ENCODE peak calls at places on chromosome 11, in six cellular contexts. N is SJCRH30, C is kidney, T is spleen, U is Peyer's patch, G is aorta. W is an unnamed sample. For H3K4me1 and H3K9me3, the result is how much of the 10 kb centered on the place peaks cover.

GRCh38 chr11:5891216-5891800 is 1.7 kb upstream of the OR52E5 start:
- DNase-seq in N (peak), C (no peak), T (no peak), U (no peak), G (no peak), W (peak)

GRCh38 chr11:87300640-87301381 is 263.1 kb downstream of the TMEM135 start:
- DNase-seq in N (peak), C (no peak), T (no peak), U (no peak), G (no peak), W (no peak)

GRCh38 chr11:57460756-57461749 is 725 bp downstream of the RTN4RL2 start:
- DNase-seq in N (no peak), C (peak), T (peak), U (no peak), G (no peak), W (no peak)

GRCh38 chr11:59426361-59427067 is at the start of gene OR5A2:
- DNase-seq in N (no peak), C (no peak), T (no peak), U (no peak), G (no peak), W (peak)

GRCh38 chr11:102229510-102230119 is 87.7 kb upstream of the BIRC3 start:
- DNase-seq in N (no peak), C (no peak), T (no peak), U (peak), G (no peak), W (no peak)

GRCh38 chr11:93887111-93887510 is 36.7 kb upstream of the VSTM5 start:
- DNase-seq in N (no peak), C (no peak), T (no peak), U (no peak), G (no peak), W (no peak)

GRCh38 chr11:61626580-61627380 is 45.9 kb upstream of the SYT7 start:
- DNase-seq in N (no peak), C (peak), T (no peak), U (peak), G (no peak), W (no peak)

GRCh38 chr11:72685560-72686480 is 11.6 kb upstream of the PDE2A start:
- DNase-seq in N (peak), C (peak), T (no peak), U (no peak), G (no peak), W (no peak)

GRCh38 chr11:117070016-117070415 is 28.2 kb downstream of the SIK3 start:
- DNase-seq in N (no peak), C (no peak), T (no peak), U (no peak), G (no peak), W (no peak)

GRCh38 chr11:72814831-72815618 is 814 bp downstream of the ATG16L2 start:
- DNase-seq in N (peak), C (no peak), T (peak), U (peak), G (no peak), W (peak)

GRCh38 chr11:12028303-12028702 is 19.9 kb upstream of the DKK3 start:
- DNase-seq in N (no peak), C (no peak), T (no peak), U (no peak), G (no peak), W (no peak)

GRCh38 chr11:117022526-117022925 is 75.7 kb downstream of the SIK3 start:
- DNase-seq in N (no peak), C (no peak), T (no peak), U (no peak), G (no peak), W (no peak)

GRCh38 chr11:89321401-89321800 is 143.7 kb downstream of the TYR start:
- DNase-seq in N (no peak), C (no peak), T (no peak), U (no peak), G (no peak), W (no peak)

GRCh38 chr11:120239713-120240640 is at the start of gene POU2F3:
- DNase-seq in N (no peak), C (no peak), T (peak), U (no peak), G (peak), W (no peak)

GRCh38 chr11:115745545-115746265 is 241.5 kb upstream of the CADM1 start:
- DNase-seq in N (peak), C (no peak), T (no peak), U (no peak), G (no peak), W (no peak)

GRCh38 chr11:36602143-36602542 is 4.1 kb upstream of the RAG2 start:
- DNase-seq in N (no peak), C (no peak), T (no peak), U (no peak), G (no peak), W (no peak)

GRCh38 chr11:46392421-46393230 is 1.1 kb upstream of the CHRM4 start:
- DNase-seq in N (peak), C (peak), T (peak), U (peak), G (peak), W (peak)

GRCh38 chr11:119921571-119921970 is 192.6 kb upstream of the NECTIN1 start:
- DNase-seq in N (no peak), C (no peak), T (peak), U (no peak), G (no peak), W (no peak)

GRCh38 chr11:12961615-12962014 is 47.5 kb upstream of the RASSF10 start:
- DNase-seq in N (no peak), C (no peak), T (no peak), U (no peak), G (no peak), W (peak)

GRCh38 chr11:75632962-75633361 is 35.9 kb downstream of the MAP6 start:
- DNase-seq in N (no peak), C (no peak), T (no peak), U (no peak), G (no peak), W (no peak)

GRCh38 chr11:11701070-11701469 is 79.3 kb upstream of the GALNT18 start:
- DNase-seq in N (peak), C (no peak), T (no peak), U (no peak), G (no peak), W (no peak)

GRCh38 chr11:44851496-44851895 is 99.2 kb downstream of the TP53I11 start:
- DNase-seq in N (no peak), C (peak), T (no peak), U (no peak), G (no peak), W (no peak)

GRCh38 chr11:44848203-44848962 is 102.3 kb downstream of the TP53I11 start:
- DNase-seq in N (no peak), C (peak), T (no peak), U (no peak), G (no peak), W (no peak)

GRCh38 chr11:44848963-44849350 is 101.7 kb downstream of the TP53I11 start:
- DNase-seq in N (no peak), C (peak), T (no peak), U (no peak), G (no peak), W (no peak)

GRCh38 chr11:44849922-44850321 is 100.8 kb downstream of the TP53I11 start:
- DNase-seq in N (no peak), C (peak), T (no peak), U (no peak), G (no peak), W (no peak)

GRCh38 chr11:44849424-44849823 is 101.3 kb downstream of the TP53I11 start:
- DNase-seq in N (no peak), C (peak), T (no peak), U (no peak), G (no peak), W (no peak)
- H3K4me1 ChIP-seq in N (under half), C (under half), T (under half), U (under half), G (under half), W (under half)

GRCh38 chr11:97684486-97685439 is 1295.0 kb downstream of the JRKL start:
- DNase-seq in N (no peak), C (no peak), T (no peak), U (no peak), G (no peak), W (no peak)
- H3K9me3 ChIP-seq in N (under half), C (under half), T (under half), U (under half), G (under half), W (under half)

GRCh38 chr11:15826008-15826650 is 530.2 kb downstream of the SOX6 start:
- DNase-seq in N (no peak), C (no peak), T (no peak), U (no peak), G (no peak), W (no peak)

GRCh38 chr11:15824060-15824459 is 532.3 kb downstream of the SOX6 start:
- DNase-seq in N (no peak), C (no peak), T (no peak), U (no peak), G (no peak), W (no peak)

GRCh38 chr11:15828241-15828903 is 528.0 kb downstream of the SOX6 start:
- DNase-seq in N (no peak), C (no peak), T (no peak), U (no peak), G (no peak), W (no peak)

GRCh38 chr11:15829312-15829711 is 527.0 kb downstream of the SOX6 start:
- DNase-seq in N (no peak), C (no peak), T (no peak), U (no peak), G (no peak), W (no peak)

DNA sequence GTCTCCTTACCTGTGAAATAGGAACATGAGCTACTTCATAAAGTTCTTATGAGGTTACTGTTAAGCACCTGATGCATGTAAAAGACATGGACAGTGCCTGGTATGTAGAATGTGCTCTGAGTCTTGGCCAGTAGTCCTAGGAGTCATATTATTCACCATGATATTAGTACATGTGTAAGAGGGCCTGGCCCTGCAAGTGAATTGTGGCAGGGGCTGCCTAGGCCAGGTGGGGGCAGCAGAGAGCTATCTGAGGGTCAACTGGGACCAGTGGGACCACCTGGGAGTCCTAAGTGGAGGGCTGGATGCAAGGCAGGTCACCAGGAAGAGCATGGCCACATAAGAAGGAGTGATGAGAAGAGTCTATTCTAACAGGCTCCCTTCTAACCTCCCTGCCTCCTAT is 529.5 kb downstream of the SOX6 start:
- DNase-seq in N (peak), C (no peak), T (no peak), U (peak), G (no peak), W (peak)
- H3K27ac ChIP-seq in N (no peak), C (no peak), T (no peak), U (no peak), G (no peak), W (no peak)

GRCh38 chr11:2934057-2934550 is 4.9 kb upstream of the PHLDA2 start:
- DNase-seq in N (no peak), C (no peak), T (no peak), U (no peak), G (peak), W (no peak)
- H3K4me1 ChIP-seq in N (under half), C (under half), T (under half), U (under half), G (under half), W (under half)

GRCh38 chr11:69295995-69296889 is 2.3 kb downstream of the MYEOV start:
- DNase-seq in N (no peak), C (peak), T (peak), U (peak), G (peak), W (no peak)
- H3K9me3 ChIP-seq in N (under half), C (under half), T (under half), U (under half), G (under half), W (under half)

DNA sequence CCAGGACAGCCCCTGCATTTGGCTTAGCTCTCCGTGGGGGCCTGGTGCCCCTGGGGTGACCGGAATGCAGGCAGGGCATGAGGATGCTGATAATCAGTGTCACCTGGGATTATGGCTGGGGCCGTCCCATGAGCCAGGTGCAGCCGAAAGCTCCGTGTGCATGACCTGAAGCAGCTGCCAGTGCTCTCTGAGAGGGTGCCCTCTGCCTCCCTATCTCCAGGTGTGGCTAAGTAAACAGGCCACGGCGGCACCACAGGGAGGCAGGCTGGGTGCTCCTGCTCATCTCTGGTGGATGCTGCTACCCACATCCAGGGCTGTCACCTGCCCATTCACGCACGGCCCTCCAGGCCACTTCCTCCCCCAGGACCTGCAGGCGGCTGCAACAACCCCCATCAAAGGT is 29.8 kb downstream of the DUSP8 start:
- DNase-seq in N (no peak), C (no peak), T (no peak), U (no peak), G (no peak), W (no peak)
- H3K27ac ChIP-seq in N (no peak), C (no peak), T (no peak), U (no peak), G (no peak), W (no peak)

GRCh38 chr11:77386178-77386577 is 84.7 kb upstream of the GDPD4 start:
- DNase-seq in N (no peak), C (no peak), T (no peak), U (no peak), G (no peak), W (no peak)
- H3K4me1 ChIP-seq in N (under half), C (under half), T (under half), U (under half), G (under half), W (under half)

DNA sequence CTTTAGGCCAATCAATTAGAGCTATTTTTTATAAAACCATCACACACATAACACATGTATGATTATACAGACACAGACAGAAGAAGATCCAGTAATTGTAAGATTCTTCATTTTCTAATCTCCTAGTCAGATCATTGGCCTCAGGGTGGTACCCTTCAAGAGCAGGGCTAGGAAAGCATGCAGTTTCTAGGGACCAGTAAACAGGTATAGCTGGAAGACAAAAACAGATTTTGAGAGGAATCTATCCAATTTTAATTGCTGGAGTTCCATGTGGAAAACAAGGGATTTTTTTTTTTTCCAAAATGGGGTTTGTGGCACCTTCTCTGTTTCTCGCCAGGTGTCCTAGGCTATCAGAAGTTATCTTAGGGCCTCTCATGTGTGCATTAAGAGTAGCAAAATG is 29.6 kb downstream of the METTL15 start:
- DNase-seq in N (no peak), C (no peak), T (no peak), U (no peak), G (no peak), W (no peak)
- H3K9me3 ChIP-seq in N (under half), C (under half), T (under half), U (under half), G (under half), W (half or more)

DNA sequence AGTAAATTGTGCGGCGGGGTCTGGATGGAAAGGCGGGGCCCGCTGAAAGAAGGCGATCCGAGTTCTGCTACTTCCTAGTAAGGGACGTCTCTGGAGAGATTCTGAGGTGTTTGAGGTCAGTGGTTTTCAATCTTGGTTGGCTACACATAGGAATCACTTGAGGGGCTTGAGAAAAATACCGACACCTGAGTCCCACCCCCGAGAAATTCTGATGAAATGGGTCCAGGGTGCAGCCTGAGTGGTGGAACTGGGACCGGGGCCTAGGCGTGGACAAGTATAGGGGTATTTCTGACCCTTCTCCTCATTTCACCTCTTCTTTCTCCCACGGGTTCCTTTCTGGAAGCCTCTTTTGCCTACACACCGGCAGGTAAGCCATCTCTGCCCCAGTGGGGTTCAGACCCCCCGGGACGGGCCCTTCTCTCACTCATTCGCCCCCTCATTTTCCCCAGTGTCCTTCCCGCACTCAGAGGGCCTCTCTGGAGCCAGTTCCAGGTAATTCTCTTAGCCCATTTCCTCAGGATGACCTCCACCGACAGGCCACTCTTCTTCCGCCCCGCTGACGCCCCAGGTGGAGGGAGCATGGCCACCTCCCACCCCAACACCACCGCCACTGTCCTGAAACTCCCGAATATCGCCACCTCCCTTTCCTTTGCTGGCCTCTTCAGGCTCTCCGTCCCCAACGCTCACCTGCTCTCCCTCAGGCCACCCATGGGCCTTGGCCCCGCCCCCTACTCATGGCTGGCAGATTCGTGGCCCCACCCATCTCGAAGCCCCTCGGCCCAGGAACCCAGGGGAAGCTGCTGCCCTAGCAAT is 11.8 kb downstream of the ROBO3 start:
- DNase-seq in N (no peak), C (no peak), T (peak), U (no peak), G (no peak), W (no peak)
- H3K27ac ChIP-seq in N (peak), C (peak), T (peak), U (peak), G (no peak), W (peak)

W was measured in A673.